ENCODE peak calls at places on chromosomes 5 and 9, in five cellular contexts. N, Z, T, A and Y are unnamed samples.

GRCh38 chr5:111135946-111136345 is 43.8 kb downstream of the WDR36 start:
- DNase-seq in N (peak; percentile 44), Z (peak; percentile 28), T (no peak), A (no peak), Y (peak; percentile 58)

GRCh38 chr9:18379073-18379811 is 94.7 kb upstream of the ADAMTSL1 start:
- DNase-seq in N (peak; percentile 94), Z (peak; percentile 80), T (peak; percentile 71), A (peak; percentile 22), Y (peak; percentile 77)

GRCh38 chr5:180212363-180213255 is 3.6 kb upstream of the RASGEF1C start:
- DNase-seq in N (no peak), Z (peak; percentile 21), T (no peak), A (no peak), Y (no peak)

GRCh38 chr5:126056851-126057622 is 366.2 kb upstream of the GRAMD2B start:
- DNase-seq in N (no peak), Z (no peak), T (peak; percentile 72), A (no peak), Y (no peak)

GRCh38 chr9:89498845-89499480 is 1.1 kb upstream of the SEMA4D start:
- DNase-seq in N (no peak), Z (no peak), T (no peak), A (no peak), Y (no peak)

GRCh38 chr9:127424669-127424986 is 446 bp downstream of the ZNF79 start:
- DNase-seq in N (no peak), Z (no peak), T (no peak), A (no peak), Y (no peak)

GRCh38 chr5:108735790-108736189 is 11.9 kb upstream of the FER start:
- DNase-seq in N (peak; percentile 49), Z (no peak), T (peak; percentile 29), A (no peak), Y (no peak)

GRCh38 chr9:95138474-95138873 is 179.0 kb downstream of the FANCC start:
- DNase-seq in N (peak; percentile 32), Z (no peak), T (peak; percentile 62), A (no peak), Y (no peak)

GRCh38 chr9:21974542-21975409 is 19.4 kb downstream of the CDKN2A start:
- DNase-seq in N (peak; percentile 56), Z (no peak), T (peak; percentile 80), A (no peak), Y (peak; percentile 83)

GRCh38 chr5:61416010-61416409 is 84.0 kb downstream of the ZSWIM6 start:
- DNase-seq in N (peak; percentile 61), Z (no peak), T (peak; percentile 75), A (no peak), Y (no peak)

GRCh38 chr5:111142932-111143331 is 50.8 kb downstream of the WDR36 start:
- DNase-seq in N (peak; percentile 12), Z (peak; percentile 35), T (peak; percentile 26), A (no peak), Y (no peak)

GRCh38 chr5:128376577-128376976 is 161.5 kb downstream of the FBN2 start:
- DNase-seq in N (peak; percentile 49), Z (no peak), T (no peak), A (no peak), Y (peak; percentile 29)

GRCh38 chr5:79062431-79062830 is 7.0 kb downstream of the DMGDH start:
- DNase-seq in N (no peak), Z (no peak), T (no peak), A (no peak), Y (no peak)

GRCh38 chr9:115985657-115986056 is 167.9 kb upstream of the PAPPA start:
- DNase-seq in N (no peak), Z (peak; percentile 49), T (no peak), A (no peak), Y (peak; percentile 76)

GRCh38 chr9:2343756-2344155 is 277.8 kb upstream of the VLDLR start:
- DNase-seq in N (no peak), Z (no peak), T (no peak), A (no peak), Y (no peak)

GRCh38 chr9:33959725-33960124 is 89.0 kb downstream of the UBAP2 start:
- DNase-seq in N (no peak), Z (no peak), T (no peak), A (no peak), Y (no peak)

GRCh38 chr5:77463905-77464304 is 28.2 kb downstream of the WDR41 start:
- DNase-seq in N (no peak), Z (peak; percentile 37), T (no peak), A (no peak), Y (peak; percentile 72)

GRCh38 chr9:137000177-137000930 is 4.0 kb upstream of the CLIC3 start:
- DNase-seq in N (peak; percentile 55), Z (peak; percentile 68), T (no peak), A (no peak), Y (peak; percentile 75)

GRCh38 chr5:78367318-78367991 is 7.0 kb downstream of the SCAMP1 start:
- DNase-seq in N (no peak), Z (no peak), T (peak; percentile 21), A (no peak), Y (no peak)

GRCh38 chr5:148843510-148844318 is 17.3 kb downstream of the ADRB2 start:
- DNase-seq in N (peak; percentile 14), Z (no peak), T (no peak), A (no peak), Y (peak; percentile 33)
- H3K9ac ChIP-seq in N (no peak overlapping the region), Z (no peak overlapping the region), T (no peak overlapping the region), A (no peak overlapping the region), Y (no peak overlapping the region)

GRCh38 chr9:96398582-96399334 is 15.2 kb upstream of the SLC35D2 start:
- DNase-seq in N (no peak), Z (no peak), T (peak; percentile 44), A (no peak), Y (no peak)
- H3K9ac ChIP-seq in N (no peak overlapping the region), Z (no peak overlapping the region), T (no peak overlapping the region), A (no peak overlapping the region), Y (no peak overlapping the region)

DNA sequence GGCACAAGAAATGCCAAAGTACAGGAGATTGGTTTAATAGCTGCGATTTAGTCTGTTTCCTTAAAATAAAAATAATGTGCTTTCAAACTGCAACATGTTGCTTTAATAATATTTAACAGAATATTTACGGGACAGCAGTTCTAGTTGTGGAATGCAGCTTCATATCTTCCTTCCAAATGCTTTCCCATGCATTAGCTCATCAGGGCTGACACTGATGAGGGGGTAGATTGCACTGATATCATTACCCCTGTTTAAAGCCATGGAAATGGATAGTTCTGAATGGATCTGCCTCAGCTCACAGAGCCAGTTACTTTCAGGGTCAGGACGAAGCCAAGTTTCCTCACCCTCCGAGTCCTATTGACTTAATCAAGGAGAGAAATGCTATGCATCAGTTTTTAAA is 93.2 kb upstream of the OSMR start:
- DNase-seq in N (no peak), Z (no peak), T (no peak), A (no peak), Y (no peak)
- H3K9ac ChIP-seq in N (no peak overlapping the region), Z (no peak overlapping the region), T (no peak overlapping the region), A (no peak overlapping the region), Y (no peak overlapping the region)

GRCh38 chr5:42991477-42992034 is 48.6 kb downstream of the ANXA2R start:
- DNase-seq in N (peak; percentile 31), Z (peak; percentile 49), T (peak; percentile 29), A (no peak), Y (no peak)

GRCh38 chr5:42992035-42992570 is 48.0 kb downstream of the ANXA2R start:
- DNase-seq in N (peak; percentile 82), Z (peak; percentile 95), T (peak; percentile 92), A (no peak), Y (peak; percentile 84)

GRCh38 chr5:42993516-42994284 is 46.4 kb downstream of the ANXA2R start:
- DNase-seq in N (peak; percentile 86), Z (peak; percentile 93), T (no peak), A (no peak), Y (peak; percentile 80)

GRCh38 chr5:42994285-42995151 is 45.6 kb downstream of the ANXA2R start:
- DNase-seq in N (peak; percentile 91), Z (peak; percentile 97), T (peak; percentile 92), A (no peak), Y (peak; percentile 98)

GRCh38 chr5:42995152-42995751 is 44.9 kb downstream of the ANXA2R start:
- DNase-seq in N (peak; percentile 44), Z (peak; percentile 71), T (no peak), A (no peak), Y (peak; percentile 66)
- H3K9ac ChIP-seq in N (peak overlapping the region; percentile 82), Z (peak overlapping the region; percentile 32), T (no peak overlapping the region), A (no peak overlapping the region), Y (peak overlapping the region; percentile 86)

DNA sequence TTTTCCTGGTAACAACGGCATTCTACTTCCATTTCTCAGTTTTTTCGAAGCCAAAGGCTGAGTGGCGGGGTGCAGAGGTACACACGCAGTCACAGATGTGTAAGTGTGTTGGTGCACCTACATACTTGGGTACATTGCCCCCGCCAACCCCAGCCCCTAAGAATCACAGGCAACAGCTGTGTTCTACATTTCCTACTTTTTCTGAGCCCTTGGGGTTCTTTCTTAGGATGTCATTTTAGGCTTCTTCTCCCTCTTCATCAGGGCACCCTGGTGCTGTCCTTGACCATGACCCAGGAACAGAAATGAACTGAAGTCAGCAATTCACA is 104.8 kb downstream of the PAX5 start:
- DNase-seq in N (no peak), Z (no peak), T (no peak), A (no peak), Y (no peak)
- H3K9ac ChIP-seq in N (no peak overlapping the region), Z (no peak overlapping the region), T (no peak overlapping the region), A (no peak overlapping the region), Y (no peak overlapping the region)

DNA sequence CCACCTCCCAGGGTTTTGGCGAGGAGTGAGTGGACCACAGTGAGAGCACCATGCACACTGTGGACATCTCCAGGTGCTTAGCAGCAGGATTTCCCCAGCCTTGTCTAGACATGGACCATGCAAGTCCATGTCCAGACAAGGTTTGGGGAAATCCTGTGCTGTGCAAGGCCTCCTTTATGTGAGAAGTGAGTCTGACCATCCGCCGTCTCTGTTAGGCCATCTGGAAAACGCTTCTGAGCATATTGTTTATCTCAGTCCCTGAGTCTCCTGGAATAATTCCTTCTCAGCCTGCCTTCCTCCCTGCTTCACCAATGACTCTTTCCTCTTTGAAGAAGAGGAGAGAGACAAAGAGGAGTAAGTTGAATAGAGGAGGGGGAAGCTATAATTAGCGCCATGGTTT is 26.1 kb upstream of the TNFAIP8 start:
- DNase-seq in N (no peak), Z (no peak), T (no peak), A (no peak), Y (no peak)
- H3K9ac ChIP-seq in N (no peak overlapping the region), Z (no peak overlapping the region), T (no peak overlapping the region), A (no peak overlapping the region), Y (no peak overlapping the region)

DNA sequence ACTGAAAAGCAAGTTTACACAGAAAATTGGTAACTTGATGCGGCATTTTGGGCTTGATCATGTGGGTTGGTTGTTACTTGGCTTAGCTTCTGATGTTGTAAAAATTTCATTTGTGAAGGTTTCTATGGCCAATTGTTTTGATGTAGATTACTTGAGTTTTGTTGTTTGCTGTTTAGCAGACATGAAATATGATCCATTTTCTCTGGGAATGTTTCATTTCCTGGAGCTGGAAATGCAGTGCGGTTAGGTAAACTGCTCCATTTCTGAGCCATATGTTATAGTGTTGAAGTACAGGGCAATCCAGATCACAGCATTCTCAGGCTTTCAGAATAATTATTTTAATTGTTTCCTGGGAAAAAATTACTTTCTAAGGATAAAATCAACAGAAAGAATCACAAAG is 396.9 kb downstream of the ENC1 start:
- DNase-seq in N (no peak), Z (peak; percentile 22), T (no peak), A (no peak), Y (peak; percentile 58)
- H3K9ac ChIP-seq in N (no peak overlapping the region), Z (no peak overlapping the region), T (no peak overlapping the region), A (no peak overlapping the region), Y (no peak overlapping the region)